ENCODE peak calls at places on chromosomes 1 and 21, in five cellular contexts. B is nephron progenitor cell, T is choroid plexus epithelial cell, V is NCI-H1092, N is HEK293T. D is an unnamed sample.

GRCh38 chr1:196180847-196181593 is 427.2 kb downstream of the KCNT2 start:
- DNase-seq in B (no peak), T (peak; percentile 94), V (no peak), N (no peak), D (no peak)

GRCh38 chr21:45504021-45504515 is 38.2 kb downstream of the SLC19A1 start:
- DNase-seq in B (no peak), T (no peak), V (no peak), N (no peak), D (no peak)

GRCh38 chr1:68178821-68179490 is 53.4 kb downstream of the WLS start:
- DNase-seq in B (no peak), T (peak; percentile 64), V (no peak), N (no peak), D (no peak)

GRCh38 chr1:43345119-43345518 is 7.5 kb downstream of the MPL start:
- DNase-seq in B (no peak), T (no peak), V (no peak), N (no peak), D (no peak)

GRCh38 chr21:17585875-17586450 is 26.7 kb downstream of the BTG3 start:
- DNase-seq in B (no peak), T (peak; percentile 78), V (peak; percentile 13), N (peak; percentile 26), D (peak; percentile 37)

GRCh38 chr1:225486856-225487255 is 59.0 kb upstream of the LBR start:
- DNase-seq in B (no peak), T (no peak), V (no peak), N (no peak), D (no peak)

GRCh38 chr1:15799004-15799867 is 8.2 kb downstream of the UQCRHL start:
- DNase-seq in B (no peak), T (peak; percentile 98), V (no peak), N (no peak), D (no peak)

GRCh38 chr1:54249798-54250497 is 50.0 kb downstream of the MRPL37 start:
- DNase-seq in B (no peak), T (peak; percentile 70), V (no peak), N (peak; percentile 68), D (no peak)

GRCh38 chr1:62530516-62531154 is 66.7 kb upstream of the ANGPTL3 start:
- DNase-seq in B (peak; percentile 46), T (peak; percentile 77), V (no peak), N (peak; percentile 72), D (peak; percentile 14)

GRCh38 chr1:46735708-46736324 is 16.9 kb upstream of the EFCAB14 start:
- DNase-seq in B (peak; percentile 68), T (peak; percentile 80), V (no peak), N (peak; percentile 56), D (no peak)

GRCh38 chr1:30617161-30617560 is 106.2 kb downstream of the MATN1 start:
- DNase-seq in B (no peak), T (no peak), V (no peak), N (no peak), D (no peak)

GRCh38 chr1:169648187-169648586 is 18.3 kb upstream of the SELP start:
- DNase-seq in B (no peak), T (no peak), V (no peak), N (no peak), D (no peak)

GRCh38 chr1:200905411-200906052 is 10.8 kb downstream of the INAVA start:
- DNase-seq in B (no peak), T (peak; percentile 35), V (no peak), N (no peak), D (no peak)

GRCh38 chr21:46100426-46100825 is 2.5 kb downstream of the COL6A2 start:
- DNase-seq in B (no peak), T (no peak), V (no peak), N (no peak), D (no peak)

GRCh38 chr1:30743584-30744059 is 14.0 kb downstream of the LAPTM5 start:
- DNase-seq in B (no peak), T (no peak), V (no peak), N (no peak), D (no peak)

GRCh38 chr1:29503441-29503840 is 267.1 kb downstream of the PTPRU start:
- DNase-seq in B (no peak), T (no peak), V (peak; percentile 90), N (no peak), D (peak; percentile 93)

GRCh38 chr1:176854725-176855433 is 309.6 kb downstream of the ASTN1 start:
- DNase-seq in B (no peak), T (no peak), V (peak; percentile 4), N (no peak), D (no peak)

GRCh38 chr21:18142639-18143038 is 102.0 kb upstream of the CHODL start:
- DNase-seq in B (no peak), T (no peak), V (peak; percentile 4), N (no peak), D (no peak)

GRCh38 chr21:46674430-46675007 is 39.0 kb downstream of the PRMT2 start:
- DNase-seq in B (no peak), T (no peak), V (no peak), N (no peak), D (no peak)

GRCh38 chr1:52602328-52603300 is at the start of gene GPX7:
- DNase-seq in B (peak; percentile 68), T (peak; percentile 52), V (peak; percentile 27), N (no peak), D (peak; percentile 24)

GRCh38 chr21:38987551-38988210 is 182.0 kb downstream of the ETS2 start:
- DNase-seq in B (no peak), T (no peak), V (no peak), N (no peak), D (no peak)

GRCh38 chr1:169491845-169492281 is 6.1 kb upstream of the SLC19A2 start:
- DNase-seq in B (no peak), T (no peak), V (no peak), N (no peak), D (no peak)

GRCh38 chr1:59133997-59134396 is 162.9 kb upstream of the FGGY start:
- DNase-seq in B (no peak), T (no peak), V (no peak), N (no peak), D (no peak)

GRCh38 chr1:11802616-11802972 is 3.2 kb downstream of the MTHFR start:
- DNase-seq in B (peak; percentile 32), T (peak; percentile 36), V (no peak), N (no peak), D (no peak)

GRCh38 chr1:50423670-50424000 is 392 bp upstream of the DMRTA2 start:
- DNase-seq in B (no peak), T (no peak), V (peak; percentile 26), N (no peak), D (peak; percentile 65)

GRCh38 chr1:202664083-202664482 is 46.2 kb downstream of the SYT2 start:
- DNase-seq in B (no peak), T (peak; percentile 26), V (no peak), N (no peak), D (no peak)

GRCh38 chr1:29974345-29974744 is 738.0 kb downstream of the PTPRU start:
- DNase-seq in B (no peak), T (peak; percentile 55), V (no peak), N (no peak), D (no peak)

GRCh38 chr21:42413500-42413899 is 9.8 kb downstream of the UBASH3A start:
- DNase-seq in B (no peak), T (no peak), V (no peak), N (no peak), D (no peak)

GRCh38 chr1:116133696-116134095 is 22.5 kb downstream of the MAB21L3 start:
- DNase-seq in B (no peak), T (no peak), V (no peak), N (no peak), D (no peak)

GRCh38 chr21:24716306-24716918 is 890.9 kb downstream of the MRPL39 start:
- DNase-seq in B (peak; percentile 1), T (peak; percentile 7), V (no peak), N (no peak), D (no peak)

GRCh38 chr1:146034976-146035469 is 13.5 kb upstream of the HJV start:
- DNase-seq in B (no peak), T (peak; percentile 39), V (no peak), N (peak; percentile 27), D (no peak)

GRCh38 chr1:158248122-158248521 is 6.1 kb upstream of the CD1A start:
- DNase-seq in B (no peak), T (no peak), V (no peak), N (no peak), D (no peak)

GRCh38 chr1:13593511-13594131 is 10.0 kb downstream of the PDPN start:
- DNase-seq in B (peak; percentile 35), T (peak; percentile 96), V (no peak), N (no peak), D (no peak)

GRCh38 chr1:43632135-43632670 is 17.7 kb upstream of the KDM4A start:
- DNase-seq in B (no peak), T (no peak), V (peak; percentile 29), N (no peak), D (peak; percentile 7)

GRCh38 chr1:109255097-109255651 is 5.8 kb downstream of the CELSR2 start:
- DNase-seq in B (no peak), T (no peak), V (no peak), N (no peak), D (no peak)

GRCh38 chr1:205598841-205599666 is 32.8 kb downstream of the ELK4 start:
- DNase-seq in B (no peak), T (peak; percentile 93), V (no peak), N (peak; percentile 4), D (no peak)